ENCODE peak calls at places on chromosomes 13 and 19, in four cellular contexts. One of them, this sample, is unnamed. For H3K4me1, the result is how much of the 10 kb centered on the place peaks cover.

GRCh38 chr19:34416021-34416545 is 11.9 kb downstream of the PDCD2L start:
- DNase-seq in pancreas: no peak
- DNase-seq in A673: no peak
- DNase-seq in Panc1: no peak
- DNase-seq in this sample: no peak

GRCh38 chr19:52602931-52603330 is 32.8 kb downstream of the ZNF701 start:
- DNase-seq in pancreas: no peak
- DNase-seq in A673: no peak
- DNase-seq in Panc1: no peak
- DNase-seq in this sample: no peak

GRCh38 chr13:65497265-65497664 is 1732.9 kb downstream of the PCDH9 start:
- DNase-seq in pancreas: no peak
- DNase-seq in A673: no peak
- DNase-seq in Panc1: peak
- DNase-seq in this sample: no peak

GRCh38 chr13:49635599-49636433 is 7.5 kb downstream of the ARL11 start:
- DNase-seq in pancreas: no peak
- DNase-seq in A673: no peak
- DNase-seq in Panc1: no peak
- DNase-seq in this sample: no peak

GRCh38 chr13:46179576-46180368 is 2.2 kb downstream of the LCP1 start:
- DNase-seq in pancreas: no peak
- DNase-seq in A673: no peak
- DNase-seq in Panc1: no peak
- DNase-seq in this sample: peak

GRCh38 chr19:10612515-10613119 is 12.7 kb upstream of the SLC44A2 start:
- DNase-seq in pancreas: peak
- DNase-seq in Panc1: no peak
- DNase-seq in A673: no peak
- DNase-seq in this sample: peak

GRCh38 chr19:19530423-19530804 is 1.7 kb downstream of the YJEFN3 start:
- DNase-seq in pancreas: no peak
- DNase-seq in Panc1: no peak
- DNase-seq in A673: no peak
- DNase-seq in this sample: no peak

GRCh38 chr13:112824429-112824828 is 134.6 kb downstream of the ATP11A start:
- DNase-seq in Panc1: no peak
- DNase-seq in A673: no peak
- DNase-seq in pancreas: no peak
- DNase-seq in this sample: no peak

GRCh38 chr19:35557539-35558399 is 5.7 kb downstream of the ATP4A start:
- DNase-seq in Panc1: no peak
- DNase-seq in A673: peak
- DNase-seq in pancreas: peak
- DNase-seq in this sample: peak

GRCh38 chr19:49057636-49058234 is at the start of gene CGB7:
- DNase-seq in Panc1: no peak
- DNase-seq in pancreas: peak
- DNase-seq in A673: peak
- DNase-seq in this sample: peak

GRCh38 chr19:49506575-49507105 is 5.8 kb upstream of the FCGRT start:
- DNase-seq in A673: peak
- DNase-seq in Panc1: no peak
- DNase-seq in pancreas: peak
- DNase-seq in this sample: peak

GRCh38 chr13:19153782-19154450 is 27.7 kb downstream of the TUBA3C start:
- DNase-seq in A673: peak
- DNase-seq in Panc1: no peak
- DNase-seq in pancreas: no peak
- DNase-seq in this sample: no peak

GRCh38 chr13:35346494-35346893 is 130.0 kb downstream of the MAB21L1 start:
- DNase-seq in A673: no peak
- DNase-seq in Panc1: no peak
- DNase-seq in pancreas: no peak
- DNase-seq in this sample: no peak

GRCh38 chr19:51750381-51751124 is 1.1 kb downstream of the FPR1 start:
- DNase-seq in A673: no peak
- DNase-seq in pancreas: no peak
- DNase-seq in Panc1: no peak
- DNase-seq in this sample: no peak

GRCh38 chr19:2888739-2889224 is 11.9 kb upstream of the ZNF57 start:
- DNase-seq in A673: no peak
- DNase-seq in pancreas: peak
- DNase-seq in Panc1: no peak
- DNase-seq in this sample: no peak

GRCh38 chr19:51163257-51163656 is 21.2 kb downstream of the SIGLEC7 start:
- DNase-seq in Panc1: no peak
- DNase-seq in A673: no peak
- DNase-seq in pancreas: no peak
- DNase-seq in this sample: no peak

GRCh38 chr19:3844596-3844995 is 24.2 kb downstream of the ZFR2 start:
- DNase-seq in Panc1: no peak
- DNase-seq in pancreas: no peak
- DNase-seq in A673: no peak
- DNase-seq in this sample: no peak

GRCh38 chr13:39779337-39780270 is 124.1 kb downstream of the COG6 start:
- DNase-seq in Panc1: no peak
- DNase-seq in pancreas: no peak
- DNase-seq in A673: no peak
- DNase-seq in this sample: no peak

GRCh38 chr19:33898062-33898677 is 101.5 kb downstream of the KCTD15 start:
- DNase-seq in pancreas: no peak
- DNase-seq in Panc1: no peak
- DNase-seq in A673: no peak
- DNase-seq in this sample: no peak

GRCh38 chr19:28687296-28687695 is 525.7 kb downstream of the UQCRFS1 start:
- DNase-seq in A673: no peak
- DNase-seq in Panc1: no peak
- DNase-seq in pancreas: no peak
- DNase-seq in this sample: no peak

DNA sequence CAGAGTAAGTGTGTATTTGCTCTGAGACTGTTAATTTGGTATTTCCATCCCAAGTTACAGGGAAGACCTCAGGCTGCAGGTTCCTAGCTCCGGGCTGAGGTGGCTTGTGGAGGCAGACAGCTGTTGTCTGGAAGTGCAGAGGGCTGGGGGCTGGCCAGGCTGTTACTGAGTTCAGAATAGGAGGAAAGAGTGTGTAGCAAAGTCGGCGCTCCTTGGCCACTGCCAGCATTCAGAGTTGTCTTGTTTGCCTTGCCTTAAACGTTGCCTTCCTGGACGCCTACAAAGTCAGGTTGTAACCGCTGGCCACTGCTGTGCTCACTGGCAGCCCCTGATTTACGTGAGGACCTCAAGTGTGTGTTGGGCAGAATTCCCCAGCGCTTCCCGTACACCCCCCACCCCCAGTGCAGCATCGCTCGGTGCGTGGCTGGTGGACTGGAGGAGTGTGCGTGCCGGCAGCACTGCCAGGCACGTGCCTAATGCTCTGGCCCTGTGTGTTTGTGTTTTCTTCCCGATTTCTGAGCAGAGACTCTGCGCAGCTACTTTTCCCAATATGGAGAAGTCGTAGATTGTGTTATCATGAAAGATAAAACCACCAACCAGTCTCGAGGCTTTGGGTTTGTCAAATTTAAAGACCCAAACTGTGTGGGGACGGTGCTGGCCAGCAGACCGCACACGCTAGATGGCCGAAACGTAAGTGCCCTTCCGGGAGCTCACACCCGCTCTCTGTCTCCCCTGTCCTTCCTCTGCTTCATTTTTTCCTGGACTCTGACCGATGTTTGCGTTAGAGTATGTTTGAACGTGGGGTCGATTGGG is 10.5 kb downstream of the DAZAP1 start:
- DNase-seq in pancreas: no peak
- DNase-seq in A673: no peak
- DNase-seq in Panc1: no peak
- DNase-seq in this sample: no peak
- H3K4me1 ChIP-seq in pancreas: under half
- H3K4me1 ChIP-seq in A673: under half
- H3K4me1 ChIP-seq in Panc1: under half
- H3K4me1 ChIP-seq in this sample: under half

DNA sequence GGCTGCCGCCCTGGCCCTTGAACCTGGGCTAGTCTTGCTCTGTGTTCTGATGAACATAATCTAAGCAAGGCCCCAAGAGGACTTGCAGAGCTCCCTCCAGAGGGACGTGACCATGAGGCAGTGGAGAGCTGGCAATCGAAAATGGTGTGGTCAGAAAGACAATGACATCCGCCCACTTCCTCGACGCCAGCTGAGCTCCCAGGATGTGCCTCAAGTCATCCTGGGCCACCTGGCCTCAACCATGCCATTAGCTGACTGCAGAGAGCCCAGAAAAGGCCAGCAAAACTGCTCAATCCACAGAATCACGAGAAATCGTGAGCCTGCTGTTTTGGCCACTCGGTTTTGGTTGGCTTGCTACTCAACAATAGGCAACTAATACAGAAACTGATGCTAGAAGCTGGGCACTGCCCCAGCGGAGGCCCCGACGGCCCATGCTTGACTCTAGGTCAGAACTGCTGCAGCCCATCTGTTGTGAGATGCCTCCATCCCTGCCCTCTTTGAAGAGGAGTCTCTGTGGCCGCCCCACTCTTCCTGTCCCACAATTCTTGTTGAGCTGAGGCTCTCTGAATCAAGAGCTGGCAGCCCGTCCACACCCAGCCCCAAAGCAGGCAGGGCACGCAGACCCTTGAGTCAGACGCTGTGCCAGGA is 53.3 kb downstream of the STK24 start:
- DNase-seq in Panc1: no peak
- DNase-seq in pancreas: no peak
- DNase-seq in A673: no peak
- DNase-seq in this sample: no peak
- H3K4me3 ChIP-seq in Panc1: no peak
- H3K4me3 ChIP-seq in pancreas: no peak
- H3K4me3 ChIP-seq in A673: no peak
- H3K4me3 ChIP-seq in this sample: no peak

DNA sequence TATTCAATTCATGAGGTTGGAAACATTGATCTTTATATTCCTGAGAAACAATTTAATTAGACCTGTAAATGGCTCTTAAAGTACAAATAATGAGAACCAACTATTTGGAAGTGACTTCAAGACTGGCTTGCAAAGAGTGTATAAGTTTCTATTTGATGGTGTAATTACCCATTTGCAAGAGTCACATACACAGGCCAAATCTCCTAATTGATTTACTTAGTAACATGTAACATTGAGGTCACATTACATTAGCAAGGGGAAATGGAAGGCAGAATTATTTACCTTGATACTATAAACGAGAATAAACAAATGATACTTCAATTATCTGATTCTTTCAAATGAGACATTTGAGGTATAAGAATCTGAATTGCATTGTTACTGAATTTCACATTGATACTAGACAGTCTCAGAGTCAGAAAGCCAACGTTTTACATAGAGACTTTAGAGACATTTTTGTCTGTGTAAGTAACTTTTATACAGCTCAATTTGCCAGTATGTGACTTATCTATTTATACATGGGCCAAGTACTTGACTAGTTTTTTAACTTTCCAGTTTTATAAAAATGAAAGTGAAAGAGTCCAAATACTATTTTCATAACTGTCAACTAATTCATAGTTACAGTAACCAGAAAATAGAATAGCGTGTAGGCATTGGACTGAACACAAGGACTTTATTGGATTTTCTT is 95.6 kb upstream of the RFC3 start:
- DNase-seq in pancreas: no peak
- DNase-seq in A673: no peak
- DNase-seq in Panc1: no peak
- DNase-seq in this sample: no peak
- H3K4me1 ChIP-seq in pancreas: under half
- H3K4me1 ChIP-seq in A673: under half
- H3K4me1 ChIP-seq in Panc1: under half
- H3K4me1 ChIP-seq in this sample: under half

GRCh38 chr13:52001120-52001731 is 10.0 kb downstream of the ATP7B start:
- DNase-seq in Panc1: no peak
- DNase-seq in A673: peak
- DNase-seq in pancreas: no peak
- DNase-seq in this sample: no peak

GRCh38 chr13:51997641-51998330 is 13.5 kb downstream of the ATP7B start:
- DNase-seq in pancreas: no peak
- DNase-seq in A673: no peak
- DNase-seq in Panc1: no peak
- DNase-seq in this sample: no peak

GRCh38 chr13:51998723-51999471 is 12.4 kb downstream of the ATP7B start:
- DNase-seq in Panc1: no peak
- DNase-seq in A673: no peak
- DNase-seq in pancreas: no peak
- DNase-seq in this sample: no peak

GRCh38 chr13:52002361-52002760 is 8.9 kb downstream of the ATP7B start:
- DNase-seq in pancreas: no peak
- DNase-seq in Panc1: no peak
- DNase-seq in A673: no peak
- DNase-seq in this sample: no peak

DNA sequence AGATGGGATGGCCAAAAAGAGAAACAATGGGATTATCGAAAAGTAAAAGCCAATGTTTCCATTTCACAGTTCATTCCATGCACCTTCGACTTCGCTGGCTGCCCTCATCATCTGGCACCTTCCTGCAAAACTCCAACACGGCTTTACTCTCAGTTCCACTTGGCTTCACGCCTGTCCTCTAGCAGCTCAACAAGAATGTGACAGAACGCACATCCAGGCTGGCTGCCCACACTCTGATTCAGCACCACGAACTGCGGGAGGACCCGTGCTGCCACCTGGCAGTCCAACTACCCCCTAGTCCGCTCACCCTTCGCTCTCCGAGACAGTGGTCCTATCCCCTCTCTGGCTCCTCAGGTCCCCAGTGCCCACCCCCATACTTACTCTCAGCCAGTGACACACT is 11.7 kb downstream of the ATP7B start:
- DNase-seq in A673: no peak
- DNase-seq in Panc1: no peak
- DNase-seq in pancreas: peak
- DNase-seq in this sample: peak
- H3K4me3 ChIP-seq in A673: no peak
- H3K4me3 ChIP-seq in Panc1: peak
- H3K4me3 ChIP-seq in pancreas: no peak
- H3K4me3 ChIP-seq in this sample: no peak

GRCh38 chr19:45865269-45865948 is 1.3 kb downstream of the FOXA3 start:
- DNase-seq in pancreas: peak
- DNase-seq in Panc1: no peak
- DNase-seq in A673: no peak
- DNase-seq in this sample: no peak
- H3K4me1 ChIP-seq in pancreas: under half
- H3K4me1 ChIP-seq in Panc1: under half
- H3K4me1 ChIP-seq in A673: under half
- H3K4me1 ChIP-seq in this sample: under half

GRCh38 chr13:26887594-26887993 is 127.0 kb upstream of the GPR12 start:
- DNase-seq in A673: no peak
- DNase-seq in pancreas: no peak
- DNase-seq in Panc1: no peak
- DNase-seq in this sample: peak
- H3K4me3 ChIP-seq in A673: no peak
- H3K4me3 ChIP-seq in pancreas: no peak
- H3K4me3 ChIP-seq in Panc1: no peak
- H3K4me3 ChIP-seq in this sample: no peak

This sample was measured in lung.